ENCODE peak calls at places on chromosomes 4 and X, in six cellular contexts. One of them, this sample, is unnamed.
A peak's percentile ranks its signal among the peaks of the same experiment; 100 is the strongest.

GRCh38 chrX:136731207-136731782 is 49.4 kb downstream of the ARHGEF6 start:
- DNase-seq in mesendoderm: no peak
- DNase-seq in neuronal stem cell: no peak
- DNase-seq in H1: no peak
- DNase-seq in trophoblast cell: no peak
- DNase-seq in IMR-90: no peak
- DNase-seq in this sample: no peak

GRCh38 chrX:133440081-133440796 is 24.9 kb upstream of the GPC4 start:
- DNase-seq in IMR-90: no peak
- DNase-seq in H1: no peak
- DNase-seq in trophoblast cell: no peak
- DNase-seq in mesendoderm: peak; percentile 87
- DNase-seq in neuronal stem cell: peak; percentile 43
- DNase-seq in this sample: no peak

GRCh38 chrX:150941580-150941979 is 41.6 kb upstream of the HMGB3 start:
- DNase-seq in neuronal stem cell: no peak
- DNase-seq in mesendoderm: no peak
- DNase-seq in H1: no peak
- DNase-seq in trophoblast cell: no peak
- DNase-seq in IMR-90: no peak
- DNase-seq in this sample: no peak

GRCh38 chr4:105246712-105247111 is 100.0 kb downstream of the TET2 start:
- DNase-seq in neuronal stem cell: no peak
- DNase-seq in IMR-90: peak; percentile 79
- DNase-seq in mesendoderm: no peak
- DNase-seq in trophoblast cell: no peak
- DNase-seq in H1: no peak
- DNase-seq in this sample: peak; percentile 4

GRCh38 chr4:188949608-188950007 is 810.4 kb downstream of the TRIML1 start:
- DNase-seq in mesendoderm: no peak
- DNase-seq in H1: no peak
- DNase-seq in neuronal stem cell: no peak
- DNase-seq in trophoblast cell: no peak
- DNase-seq in IMR-90: no peak
- DNase-seq in this sample: no peak

GRCh38 chr4:148881860-148882643 is 439.8 kb upstream of the NR3C2 start:
- DNase-seq in neuronal stem cell: peak; percentile 23
- DNase-seq in trophoblast cell: no peak
- DNase-seq in mesendoderm: peak; percentile 48
- DNase-seq in H1: peak; percentile 53
- DNase-seq in IMR-90: no peak
- DNase-seq in this sample: no peak

GRCh38 chr4:8176547-8177399 is 18.2 kb upstream of the ABLIM2 start:
- DNase-seq in H1: peak; percentile 41
- DNase-seq in IMR-90: peak; percentile 52
- DNase-seq in neuronal stem cell: peak; percentile 20
- DNase-seq in mesendoderm: peak; percentile 82
- DNase-seq in trophoblast cell: peak; percentile 66
- DNase-seq in this sample: peak; percentile 73

GRCh38 chr4:149785686-149786431 is 29.8 kb downstream of the IQCM start:
- DNase-seq in mesendoderm: peak; percentile 65
- DNase-seq in H1: peak; percentile 36
- DNase-seq in IMR-90: peak; percentile 24
- DNase-seq in neuronal stem cell: no peak
- DNase-seq in trophoblast cell: peak; percentile 87
- DNase-seq in this sample: no peak

GRCh38 chrX:23908219-23909003 is 605 bp downstream of the CXorf58 start:
- DNase-seq in IMR-90: no peak
- DNase-seq in trophoblast cell: no peak
- DNase-seq in neuronal stem cell: no peak
- DNase-seq in mesendoderm: peak; percentile 36
- DNase-seq in H1: no peak
- DNase-seq in this sample: no peak

GRCh38 chr4:39233783-39234182 is 51.5 kb downstream of the WDR19 start:
- DNase-seq in IMR-90: no peak
- DNase-seq in mesendoderm: no peak
- DNase-seq in trophoblast cell: no peak
- DNase-seq in neuronal stem cell: no peak
- DNase-seq in H1: no peak
- DNase-seq in this sample: no peak

GRCh38 chrX:16476692-16477091 is 173.3 kb upstream of the S100G start:
- DNase-seq in IMR-90: no peak
- DNase-seq in mesendoderm: no peak
- DNase-seq in H1: no peak
- DNase-seq in trophoblast cell: no peak
- DNase-seq in neuronal stem cell: no peak
- DNase-seq in this sample: no peak

GRCh38 chrX:67290489-67291220 is 253.2 kb upstream of the AR start:
- DNase-seq in mesendoderm: no peak
- DNase-seq in neuronal stem cell: no peak
- DNase-seq in H1: no peak
- DNase-seq in trophoblast cell: no peak
- DNase-seq in IMR-90: no peak
- DNase-seq in this sample: no peak

GRCh38 chr4:84530449-84530848 is 31.4 kb upstream of the NKX6-1 start:
- DNase-seq in neuronal stem cell: no peak
- DNase-seq in trophoblast cell: no peak
- DNase-seq in mesendoderm: no peak
- DNase-seq in H1: no peak
- DNase-seq in IMR-90: peak; percentile 4
- DNase-seq in this sample: peak; percentile 8

GRCh38 chr4:57078685-57079521 is 31.3 kb downstream of the IGFBP7 start:
- DNase-seq in trophoblast cell: peak; percentile 58
- DNase-seq in neuronal stem cell: peak; percentile 11
- DNase-seq in IMR-90: no peak
- DNase-seq in H1: no peak
- DNase-seq in mesendoderm: peak; percentile 94
- DNase-seq in this sample: peak; percentile 71

GRCh38 chrX:87525771-87526229 is 8.2 kb downstream of the KLHL4 start:
- DNase-seq in trophoblast cell: peak; percentile 61
- DNase-seq in H1: no peak
- DNase-seq in neuronal stem cell: no peak
- DNase-seq in IMR-90: peak; percentile 78
- DNase-seq in mesendoderm: no peak
- DNase-seq in this sample: peak; percentile 72

GRCh38 chr4:8395504-8395903 is 45.0 kb downstream of the ACOX3 start:
- DNase-seq in neuronal stem cell: no peak
- DNase-seq in trophoblast cell: no peak
- DNase-seq in H1: no peak
- DNase-seq in IMR-90: no peak
- DNase-seq in mesendoderm: no peak
- DNase-seq in this sample: no peak

GRCh38 chr4:48830706-48831531 is at the start of gene OCIAD1:
- DNase-seq in neuronal stem cell: peak; percentile 97
- DNase-seq in IMR-90: peak; percentile 100
- DNase-seq in H1: peak; percentile 99
- DNase-seq in trophoblast cell: peak; percentile 100
- DNase-seq in mesendoderm: peak; percentile 100
- DNase-seq in this sample: peak; percentile 99
- H3K4ac ChIP-seq in neuronal stem cell: peak within 1 kb of the TSS; percentile 72
- H3K4ac ChIP-seq in IMR-90: peak within 1 kb of the TSS; percentile 99
- H3K4ac ChIP-seq in H1: peak within 1 kb of the TSS; percentile 63
- H3K4ac ChIP-seq in trophoblast cell: peak within 1 kb of the TSS; percentile 97
- H3K4ac ChIP-seq in mesendoderm: peak within 1 kb of the TSS; percentile 76
- H3K4ac ChIP-seq in this sample: peak within 1 kb of the TSS; percentile 98

GRCh38 chrX:129524250-129524850 is 1.1 kb upstream of the SMARCA1 start:
- DNase-seq in mesendoderm: no peak
- DNase-seq in H1: no peak
- DNase-seq in neuronal stem cell: no peak
- DNase-seq in trophoblast cell: no peak
- DNase-seq in IMR-90: no peak
- DNase-seq in this sample: no peak
- H3K4me3 ChIP-seq in mesendoderm: no peak overlapping the region
- H3K4me3 ChIP-seq in H1: peak overlapping the region; percentile 59
- H3K4me3 ChIP-seq in neuronal stem cell: no peak overlapping the region
- H3K4me3 ChIP-seq in trophoblast cell: no peak overlapping the region
- H3K4me3 ChIP-seq in IMR-90: no peak overlapping the region
- H3K4me3 ChIP-seq in this sample: no peak overlapping the region

GRCh38 chr4:52575406-52575805 is 83.7 kb downstream of the USP46 start:
- DNase-seq in H1: no peak
- DNase-seq in mesendoderm: no peak
- DNase-seq in neuronal stem cell: no peak
- DNase-seq in IMR-90: no peak
- DNase-seq in trophoblast cell: no peak
- DNase-seq in this sample: no peak
- H3K4ac ChIP-seq in H1: no peak overlapping the region
- H3K4ac ChIP-seq in mesendoderm: no peak overlapping the region
- H3K4ac ChIP-seq in neuronal stem cell: no peak overlapping the region
- H3K4ac ChIP-seq in IMR-90: peak overlapping the region; percentile 77
- H3K4ac ChIP-seq in trophoblast cell: no peak overlapping the region
- H3K4ac ChIP-seq in this sample: no peak overlapping the region

DNA sequence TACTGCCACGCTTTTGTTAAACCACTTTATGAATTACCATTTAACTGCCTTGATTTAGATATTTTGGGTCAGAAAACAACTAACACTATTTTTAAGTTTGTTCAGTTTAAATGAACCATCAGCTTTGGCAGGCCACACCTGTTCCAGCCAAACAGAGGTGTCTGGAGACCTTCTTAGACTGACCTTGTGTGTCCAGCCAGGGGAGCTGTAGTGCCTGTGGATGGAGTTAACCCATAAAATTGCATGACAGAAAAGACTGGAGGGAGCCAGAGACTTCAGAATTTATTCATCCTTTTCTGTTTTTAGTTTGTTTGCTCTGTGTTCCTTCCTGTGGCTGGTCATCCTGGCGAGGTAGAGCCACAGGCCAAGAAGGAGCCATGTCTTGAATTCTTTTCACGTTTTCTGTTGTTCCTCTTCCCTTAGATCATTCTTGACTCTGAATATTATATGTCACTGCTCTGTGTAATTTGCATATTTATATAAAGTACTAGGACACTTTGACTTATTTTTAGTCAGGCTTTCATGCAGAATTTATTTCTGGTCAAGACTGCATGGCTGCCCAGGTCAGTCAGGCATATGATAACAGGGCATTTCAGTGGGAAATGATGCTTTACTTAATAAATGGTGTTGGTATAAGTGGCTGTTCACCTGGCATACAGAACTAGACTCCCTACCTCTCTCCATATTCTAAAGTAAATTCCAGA is 26.7 kb downstream of the HERC3 start:
- DNase-seq in H1: no peak
- DNase-seq in neuronal stem cell: no peak
- DNase-seq in IMR-90: no peak
- DNase-seq in trophoblast cell: no peak
- DNase-seq in mesendoderm: no peak
- DNase-seq in this sample: no peak
- H3K4me3 ChIP-seq in H1: no peak overlapping the region
- H3K4me3 ChIP-seq in neuronal stem cell: no peak overlapping the region
- H3K4me3 ChIP-seq in IMR-90: no peak overlapping the region
- H3K4me3 ChIP-seq in trophoblast cell: no peak overlapping the region
- H3K4me3 ChIP-seq in mesendoderm: no peak overlapping the region
- H3K4me3 ChIP-seq in this sample: no peak overlapping the region

This sample was measured in mesenchymal stem cell.